ENCODE peak calls at places on chromosomes 13 and 19, in eight cellular contexts. One of them, this sample, is unnamed.

GRCh38 chr13:20359335-20359734 is 127.2 kb upstream of the GJB6 start:
- DNase-seq in left ventricle myocardium inferior: no peak
- DNase-seq in endothelial cell: no peak
- DNase-seq in MM.1S: no peak
- DNase-seq in fibroblast of lung: peak; percentile 98
- DNase-seq in CD4-positive, alpha-beta T cell: no peak
- DNase-seq in tibial artery: no peak
- DNase-seq in uterus: no peak
- DNase-seq in this sample: no peak

GRCh38 chr13:32917504-32917903 is 98.7 kb upstream of the KL start:
- DNase-seq in left ventricle myocardium inferior: no peak
- DNase-seq in CD4-positive, alpha-beta T cell: no peak
- DNase-seq in uterus: no peak
- DNase-seq in fibroblast of lung: no peak
- DNase-seq in tibial artery: no peak
- DNase-seq in endothelial cell: no peak
- DNase-seq in MM.1S: no peak
- DNase-seq in this sample: no peak

GRCh38 chr13:33191425-33192221 is 93.9 kb downstream of the STARD13 start:
- DNase-seq in CD4-positive, alpha-beta T cell: no peak
- DNase-seq in tibial artery: no peak
- DNase-seq in fibroblast of lung: peak; percentile 44
- DNase-seq in MM.1S: no peak
- DNase-seq in uterus: no peak
- DNase-seq in left ventricle myocardium inferior: no peak
- DNase-seq in endothelial cell: no peak
- DNase-seq in this sample: no peak

GRCh38 chr13:112129557-112129956 is 62.6 kb downstream of the SOX1 start:
- DNase-seq in endothelial cell: no peak
- DNase-seq in fibroblast of lung: no peak
- DNase-seq in CD4-positive, alpha-beta T cell: no peak
- DNase-seq in MM.1S: no peak
- DNase-seq in uterus: no peak
- DNase-seq in tibial artery: no peak
- DNase-seq in left ventricle myocardium inferior: no peak
- DNase-seq in this sample: no peak

GRCh38 chr13:23470706-23471610 is 37.5 kb upstream of the SACS start:
- DNase-seq in CD4-positive, alpha-beta T cell: no peak
- DNase-seq in tibial artery: no peak
- DNase-seq in uterus: no peak
- DNase-seq in left ventricle myocardium inferior: no peak
- DNase-seq in endothelial cell: no peak
- DNase-seq in MM.1S: no peak
- DNase-seq in fibroblast of lung: no peak
- DNase-seq in this sample: peak; percentile 73

GRCh38 chr19:50563597-50563996 is 4.6 kb downstream of the LRRC4B start:
- DNase-seq in uterus: no peak
- DNase-seq in MM.1S: no peak
- DNase-seq in CD4-positive, alpha-beta T cell: no peak
- DNase-seq in tibial artery: no peak
- DNase-seq in endothelial cell: no peak
- DNase-seq in fibroblast of lung: no peak
- DNase-seq in left ventricle myocardium inferior: no peak
- DNase-seq in this sample: no peak

GRCh38 chr13:91722267-91722884 is 324.0 kb downstream of the GPC5 start:
- DNase-seq in endothelial cell: no peak
- DNase-seq in uterus: no peak
- DNase-seq in left ventricle myocardium inferior: no peak
- DNase-seq in CD4-positive, alpha-beta T cell: no peak
- DNase-seq in fibroblast of lung: peak; percentile 64
- DNase-seq in MM.1S: peak; percentile 19
- DNase-seq in tibial artery: no peak
- DNase-seq in this sample: no peak

GRCh38 chr19:925912-926594 is at the start of gene ARID3A:
- DNase-seq in endothelial cell: peak; percentile 63
- DNase-seq in tibial artery: no peak
- DNase-seq in CD4-positive, alpha-beta T cell: no peak
- DNase-seq in left ventricle myocardium inferior: peak; percentile 48
- DNase-seq in MM.1S: no peak
- DNase-seq in fibroblast of lung: peak; percentile 73
- DNase-seq in uterus: no peak
- DNase-seq in this sample: no peak

GRCh38 chr19:47305309-47305751 is 4.3 kb upstream of the C5AR1 start:
- DNase-seq in left ventricle myocardium inferior: peak; percentile 66
- DNase-seq in CD4-positive, alpha-beta T cell: peak; percentile 51
- DNase-seq in tibial artery: peak; percentile 71
- DNase-seq in MM.1S: peak; percentile 49
- DNase-seq in endothelial cell: peak; percentile 75
- DNase-seq in uterus: peak; percentile 69
- DNase-seq in fibroblast of lung: peak; percentile 92
- DNase-seq in this sample: peak; percentile 10

GRCh38 chr13:50025446-50025845 is 10.2 kb downstream of the KCNRG start:
- DNase-seq in CD4-positive, alpha-beta T cell: no peak
- DNase-seq in fibroblast of lung: no peak
- DNase-seq in endothelial cell: no peak
- DNase-seq in left ventricle myocardium inferior: no peak
- DNase-seq in tibial artery: no peak
- DNase-seq in MM.1S: no peak
- DNase-seq in uterus: no peak
- DNase-seq in this sample: peak; percentile 42

GRCh38 chr13:95603887-95604533 is 40.5 kb downstream of the DZIP1 start:
- DNase-seq in CD4-positive, alpha-beta T cell: no peak
- DNase-seq in tibial artery: no peak
- DNase-seq in endothelial cell: no peak
- DNase-seq in left ventricle myocardium inferior: no peak
- DNase-seq in fibroblast of lung: peak; percentile 43
- DNase-seq in MM.1S: no peak
- DNase-seq in uterus: no peak
- DNase-seq in this sample: peak; percentile 27

GRCh38 chr13:29925457-29925856 is 75.0 kb upstream of the UBL3 start:
- DNase-seq in uterus: peak; percentile 82
- DNase-seq in MM.1S: no peak
- DNase-seq in tibial artery: peak; percentile 97
- DNase-seq in endothelial cell: no peak
- DNase-seq in fibroblast of lung: peak; percentile 90
- DNase-seq in left ventricle myocardium inferior: peak; percentile 55
- DNase-seq in CD4-positive, alpha-beta T cell: no peak
- DNase-seq in this sample: peak; percentile 93

GRCh38 chr13:98349731-98350305 is 172.7 kb upstream of the RNF113B start:
- DNase-seq in tibial artery: no peak
- DNase-seq in endothelial cell: peak; percentile 43
- DNase-seq in uterus: no peak
- DNase-seq in fibroblast of lung: no peak
- DNase-seq in left ventricle myocardium inferior: no peak
- DNase-seq in CD4-positive, alpha-beta T cell: no peak
- DNase-seq in MM.1S: no peak
- DNase-seq in this sample: no peak

GRCh38 chr13:95833713-95834112 is 156.8 kb downstream of the DNAJC3 start:
- DNase-seq in uterus: no peak
- DNase-seq in MM.1S: no peak
- DNase-seq in endothelial cell: no peak
- DNase-seq in tibial artery: no peak
- DNase-seq in fibroblast of lung: peak; percentile 10
- DNase-seq in CD4-positive, alpha-beta T cell: no peak
- DNase-seq in left ventricle myocardium inferior: no peak
- DNase-seq in this sample: no peak

GRCh38 chr19:40580619-40581018 is 3.9 kb downstream of the SHKBP1 start:
- DNase-seq in tibial artery: no peak
- DNase-seq in MM.1S: no peak
- DNase-seq in endothelial cell: no peak
- DNase-seq in CD4-positive, alpha-beta T cell: no peak
- DNase-seq in fibroblast of lung: no peak
- DNase-seq in left ventricle myocardium inferior: no peak
- DNase-seq in uterus: no peak
- DNase-seq in this sample: no peak

GRCh38 chr19:17753976-17754375 is 2.7 kb downstream of the FCHO1 start:
- DNase-seq in tibial artery: no peak
- DNase-seq in CD4-positive, alpha-beta T cell: no peak
- DNase-seq in fibroblast of lung: no peak
- DNase-seq in endothelial cell: no peak
- DNase-seq in uterus: no peak
- DNase-seq in left ventricle myocardium inferior: no peak
- DNase-seq in MM.1S: no peak
- DNase-seq in this sample: no peak

GRCh38 chr19:17755533-17755885 is 4.2 kb downstream of the FCHO1 start:
- DNase-seq in tibial artery: no peak
- DNase-seq in CD4-positive, alpha-beta T cell: no peak
- DNase-seq in left ventricle myocardium inferior: no peak
- DNase-seq in endothelial cell: no peak
- DNase-seq in MM.1S: no peak
- DNase-seq in uterus: no peak
- DNase-seq in fibroblast of lung: no peak
- DNase-seq in this sample: no peak

GRCh38 chr19:17752865-17753639 is 1.8 kb downstream of the FCHO1 start:
- DNase-seq in uterus: no peak
- DNase-seq in fibroblast of lung: no peak
- DNase-seq in left ventricle myocardium inferior: no peak
- DNase-seq in tibial artery: no peak
- DNase-seq in CD4-positive, alpha-beta T cell: no peak
- DNase-seq in MM.1S: no peak
- DNase-seq in endothelial cell: no peak
- DNase-seq in this sample: no peak

GRCh38 chr19:17755977-17756670 is 4.8 kb downstream of the FCHO1 start:
- DNase-seq in CD4-positive, alpha-beta T cell: peak; percentile 21
- DNase-seq in fibroblast of lung: peak; percentile 58
- DNase-seq in MM.1S: no peak
- DNase-seq in tibial artery: no peak
- DNase-seq in uterus: no peak
- DNase-seq in left ventricle myocardium inferior: no peak
- DNase-seq in endothelial cell: peak; percentile 59
- DNase-seq in this sample: no peak

GRCh38 chr19:17754634-17755532 is 3.6 kb downstream of the FCHO1 start:
- DNase-seq in left ventricle myocardium inferior: no peak
- DNase-seq in MM.1S: no peak
- DNase-seq in CD4-positive, alpha-beta T cell: no peak
- DNase-seq in tibial artery: no peak
- DNase-seq in endothelial cell: no peak
- DNase-seq in uterus: no peak
- DNase-seq in fibroblast of lung: no peak
- DNase-seq in this sample: no peak
- TF ChIP-seq CTCF in left ventricle myocardium inferior: no peak
- TF ChIP-seq CTCF in MM.1S: peak; percentile 27
- TF ChIP-seq CTCF in CD4-positive, alpha-beta T cell: no peak
- TF ChIP-seq CTCF in tibial artery: no peak
- TF ChIP-seq CTCF in endothelial cell: no peak
- TF ChIP-seq CTCF in uterus: no peak
- TF ChIP-seq CTCF in fibroblast of lung: no peak
- TF ChIP-seq CTCF in this sample: no peak

GRCh38 chr19:6269101-6269886 is 10.5 kb downstream of the MLLT1 start:
- DNase-seq in fibroblast of lung: no peak
- DNase-seq in uterus: no peak
- DNase-seq in tibial artery: no peak
- DNase-seq in CD4-positive, alpha-beta T cell: no peak
- DNase-seq in MM.1S: no peak
- DNase-seq in endothelial cell: no peak
- DNase-seq in left ventricle myocardium inferior: no peak
- DNase-seq in this sample: no peak
- TF ChIP-seq CTCF in fibroblast of lung: no peak
- TF ChIP-seq CTCF in uterus: no peak
- TF ChIP-seq CTCF in tibial artery: no peak
- TF ChIP-seq CTCF in CD4-positive, alpha-beta T cell: no peak
- TF ChIP-seq CTCF in MM.1S: no peak
- TF ChIP-seq CTCF in endothelial cell: no peak
- TF ChIP-seq CTCF in left ventricle myocardium inferior: no peak
- TF ChIP-seq CTCF in this sample: no peak

DNA sequence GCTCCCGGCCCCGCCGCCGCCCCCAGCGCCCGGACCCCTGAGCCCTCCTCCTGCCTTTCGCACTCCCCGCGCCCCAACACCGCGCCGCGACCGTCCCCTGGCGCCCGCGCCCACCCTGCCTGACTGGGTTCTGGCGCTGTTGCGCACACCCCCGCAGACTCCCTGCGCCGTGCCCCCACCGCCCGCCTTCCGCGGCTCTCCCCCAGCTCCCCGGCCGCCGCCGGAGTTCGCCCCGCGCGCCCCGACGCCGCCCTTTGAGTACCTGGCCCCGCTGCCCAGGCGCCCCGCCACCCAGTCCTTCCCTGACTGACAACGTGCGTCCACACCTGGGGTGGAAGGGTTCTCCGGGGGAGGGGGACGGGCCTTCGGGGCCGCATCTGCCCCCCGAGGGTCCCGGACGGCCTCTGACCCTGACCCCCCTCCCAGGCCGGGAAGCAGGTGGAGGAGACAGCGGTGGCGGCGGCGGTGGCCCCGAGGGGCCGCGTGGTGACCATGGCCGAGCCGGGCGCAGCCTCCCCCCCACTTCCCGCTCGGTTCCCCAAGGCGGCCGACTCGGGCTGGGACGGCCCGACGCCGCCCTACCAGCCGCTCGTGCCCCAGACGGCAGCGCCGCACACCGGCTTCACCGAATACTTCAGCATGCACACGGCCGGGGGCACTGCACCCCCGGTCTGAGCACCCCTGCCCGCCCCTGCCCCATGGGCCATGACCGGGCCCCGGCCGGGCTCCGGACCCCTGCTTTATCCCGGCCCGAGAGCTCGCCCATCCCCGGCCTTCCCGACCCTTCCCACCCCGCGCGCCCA is 1.4 kb upstream of the MEGF8 start:
- DNase-seq in endothelial cell: no peak
- DNase-seq in MM.1S: no peak
- DNase-seq in left ventricle myocardium inferior: no peak
- DNase-seq in uterus: no peak
- DNase-seq in tibial artery: no peak
- DNase-seq in fibroblast of lung: no peak
- DNase-seq in CD4-positive, alpha-beta T cell: no peak
- DNase-seq in this sample: no peak
- TF ChIP-seq CTCF in endothelial cell: no peak
- TF ChIP-seq CTCF in MM.1S: no peak
- TF ChIP-seq CTCF in left ventricle myocardium inferior: no peak
- TF ChIP-seq CTCF in uterus: no peak
- TF ChIP-seq CTCF in tibial artery: no peak
- TF ChIP-seq CTCF in fibroblast of lung: no peak
- TF ChIP-seq CTCF in CD4-positive, alpha-beta T cell: no peak
- TF ChIP-seq CTCF in this sample: no peak

GRCh38 chr13:110806636-110807035 is 93.1 kb downstream of the ING1 start:
- DNase-seq in fibroblast of lung: no peak
- DNase-seq in uterus: no peak
- DNase-seq in MM.1S: no peak
- DNase-seq in tibial artery: no peak
- DNase-seq in CD4-positive, alpha-beta T cell: no peak
- DNase-seq in endothelial cell: no peak
- DNase-seq in left ventricle myocardium inferior: no peak
- DNase-seq in this sample: no peak

GRCh38 chr13:110799246-110800236 is 86.0 kb downstream of the ING1 start:
- DNase-seq in left ventricle myocardium inferior: no peak
- DNase-seq in fibroblast of lung: peak; percentile 93
- DNase-seq in CD4-positive, alpha-beta T cell: no peak
- DNase-seq in endothelial cell: no peak
- DNase-seq in tibial artery: peak; percentile 38
- DNase-seq in uterus: peak; percentile 78
- DNase-seq in MM.1S: no peak
- DNase-seq in this sample: no peak

GRCh38 chr13:110797230-110797877 is 83.9 kb downstream of the ING1 start:
- DNase-seq in CD4-positive, alpha-beta T cell: no peak
- DNase-seq in tibial artery: no peak
- DNase-seq in left ventricle myocardium inferior: no peak
- DNase-seq in uterus: no peak
- DNase-seq in endothelial cell: no peak
- DNase-seq in fibroblast of lung: no peak
- DNase-seq in MM.1S: no peak
- DNase-seq in this sample: peak; percentile 67

GRCh38 chr13:110798595-110798994 is 85.1 kb downstream of the ING1 start:
- DNase-seq in fibroblast of lung: no peak
- DNase-seq in endothelial cell: no peak
- DNase-seq in tibial artery: no peak
- DNase-seq in left ventricle myocardium inferior: no peak
- DNase-seq in uterus: no peak
- DNase-seq in MM.1S: no peak
- DNase-seq in CD4-positive, alpha-beta T cell: no peak
- DNase-seq in this sample: no peak

GRCh38 chr13:110801044-110801443 is 87.5 kb downstream of the ING1 start:
- DNase-seq in uterus: no peak
- DNase-seq in tibial artery: no peak
- DNase-seq in MM.1S: no peak
- DNase-seq in endothelial cell: no peak
- DNase-seq in CD4-positive, alpha-beta T cell: no peak
- DNase-seq in fibroblast of lung: no peak
- DNase-seq in left ventricle myocardium inferior: no peak
- DNase-seq in this sample: no peak
- TF ChIP-seq CTCF in uterus: no peak
- TF ChIP-seq CTCF in tibial artery: no peak
- TF ChIP-seq CTCF in MM.1S: no peak
- TF ChIP-seq CTCF in endothelial cell: no peak
- TF ChIP-seq CTCF in CD4-positive, alpha-beta T cell: no peak
- TF ChIP-seq CTCF in fibroblast of lung: no peak
- TF ChIP-seq CTCF in left ventricle myocardium inferior: no peak
- TF ChIP-seq CTCF in this sample: no peak